ENCODE peak calls at places on chromosomes 2 and 18, in ten cellular contexts. R is WERI-Rb-1, D is PC-3, Y is right atrium auricular region, F is AG04450, B is PC-9, X is mammary epithelial cell, H is brain microvascular endothelial cell, O is IMR-90, V is left ventricle myocardium inferior. P is an unnamed sample. For H3K27me3, the result is how much of the 10 kb centered on the place peaks cover.

GRCh38 chr2:128640166-128640846 is 321.6 kb upstream of the HS6ST1 start:
- DNase-seq in R (no peak), F (no peak), O (no peak), Y (peak), H (no peak), V (no peak), B (no peak), D (no peak), X (no peak), P (no peak)

GRCh38 chr2:206275274-206276160 is 1.1 kb downstream of the ZDBF2 start:
- DNase-seq in X (peak), V (no peak), H (peak), R (no peak), D (peak), Y (no peak), O (peak), B (no peak), F (no peak), P (no peak)

GRCh38 chr2:25566094-25566493 is 107.3 kb downstream of the DTNB start:
- DNase-seq in Y (no peak), V (no peak), H (no peak), R (no peak), D (no peak), X (no peak), F (no peak), B (no peak), O (no peak), P (no peak)

GRCh38 chr18:35619468-35619867 is 37.9 kb downstream of the GALNT1 start:
- DNase-seq in H (no peak), O (no peak), X (no peak), V (no peak), B (no peak), R (no peak), F (no peak), Y (no peak), D (no peak), P (no peak)

GRCh38 chr2:97718051-97718882 is 4.9 kb downstream of the ZAP70 start:
- DNase-seq in F (no peak), B (no peak), H (no peak), D (no peak), V (peak), O (no peak), Y (no peak), X (no peak), R (no peak), P (no peak)

GRCh38 chr18:79545255-79545654 is 134.3 kb upstream of the CTDP1 start:
- DNase-seq in B (no peak), F (no peak), V (no peak), R (no peak), H (no peak), O (no peak), X (no peak), D (no peak), Y (no peak), P (no peak)

GRCh38 chr2:222959358-222959757 is 92.6 kb upstream of the KCNE4 start:
- DNase-seq in X (peak), V (no peak), F (peak), B (peak), Y (no peak), H (peak), D (peak), R (no peak), O (peak), P (peak)

GRCh38 chr2:70991142-70991541 is 3.5 kb downstream of the TEX261 start:
- DNase-seq in D (no peak), Y (peak), V (no peak), F (no peak), X (no peak), R (no peak), O (no peak), B (no peak), H (no peak), P (no peak)

GRCh38 chr2:240596491-240596931 is 10.0 kb downstream of the CAPN10 start:
- DNase-seq in V (peak), B (no peak), H (no peak), R (peak), F (no peak), Y (no peak), O (no peak), X (no peak), D (no peak), P (no peak)

GRCh38 chr2:150127271-150127990 is 360.0 kb downstream of the RND3 start:
- DNase-seq in V (no peak), X (no peak), H (no peak), R (no peak), O (no peak), F (no peak), B (no peak), Y (no peak), D (no peak), P (no peak)

GRCh38 chr2:118224144-118224887 is 136.0 kb downstream of the INSIG2 start:
- DNase-seq in O (no peak), H (no peak), X (no peak), F (no peak), D (no peak), B (no peak), Y (no peak), V (peak), R (no peak), P (no peak)
- H3K27me3 ChIP-seq in O (under half), H (under half), X (under half), F (under half), D (under half), B (under half), Y (under half), V (half or more), R (half or more), P (under half)

GRCh38 chr18:68391801-68392200 is 323.1 kb downstream of the TMX3 start:
- DNase-seq in D (no peak), F (no peak), O (peak), Y (no peak), X (no peak), R (no peak), H (no peak), B (no peak), V (no peak), P (no peak)
- H3K4me3 ChIP-seq in D (no peak), F (no peak), O (no peak), Y (no peak), X (no peak), R (no peak), H (no peak), B (no peak), V (no peak), P (no peak)

DNA sequence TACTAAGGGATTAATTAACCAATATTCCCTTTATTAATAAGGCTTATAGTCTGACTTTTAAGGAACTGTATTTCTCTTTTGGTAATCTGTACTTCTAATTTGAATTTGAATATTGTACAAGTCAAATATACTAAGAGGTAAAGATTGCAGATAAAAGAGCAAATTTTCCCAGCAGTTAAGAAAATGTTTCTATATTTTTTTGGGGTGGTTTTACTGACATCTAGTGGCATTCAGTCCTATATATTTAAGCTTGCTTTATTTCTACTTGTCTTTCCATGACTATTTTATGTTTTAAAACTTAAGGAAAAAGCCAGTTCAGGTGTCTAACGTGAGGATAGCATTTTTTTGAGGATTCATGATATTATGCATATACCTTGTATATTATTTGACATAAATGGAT is 41.6 kb downstream of the TDRD15 start:
- DNase-seq in B (no peak), H (no peak), D (peak), O (peak), Y (no peak), X (no peak), F (no peak), R (no peak), V (no peak), P (no peak)
- TF ChIP-seq CTCF in B (peak), H (no peak), D (peak), O (peak), Y (no peak), X (peak), F (peak), R (no peak), V (no peak), P (peak)

GRCh38 chr2:236180831-236181453 is 12.8 kb upstream of the GBX2 start:
- DNase-seq in H (peak), V (no peak), R (peak), B (peak), X (no peak), F (peak), O (peak), Y (no peak), D (peak), P (no peak)
- H3K27me3 ChIP-seq in H (under half), V (half or more), R (under half), B (under half), X (under half), F (under half), O (under half), Y (under half), D (under half), P (under half)

GRCh38 chr2:138504092-138504491 is 2.5 kb downstream of the SPOPL start:
- DNase-seq in V (no peak), X (no peak), H (no peak), B (no peak), F (no peak), Y (no peak), O (no peak), R (no peak), D (no peak), P (no peak)
- H3K4me3 ChIP-seq in V (peak), X (peak), H (no peak), B (peak), F (no peak), Y (peak), O (no peak), R (no peak), D (peak), P (no peak)

GRCh38 chr2:139550873-139551272 is 770.7 kb upstream of the NXPH2 start:
- DNase-seq in V (no peak), B (no peak), O (no peak), D (no peak), Y (no peak), R (no peak), H (no peak), F (no peak), X (no peak), P (no peak)

GRCh38 chr2:139556789-139557188 is 776.6 kb upstream of the NXPH2 start:
- DNase-seq in F (no peak), V (no peak), O (no peak), X (no peak), Y (no peak), R (no peak), B (no peak), H (no peak), D (no peak), P (no peak)
- TF ChIP-seq CTCF in F (no peak), V (no peak), O (no peak), X (no peak), Y (no peak), R (no peak), B (no peak), H (no peak), D (no peak), P (no peak)

GRCh38 chr2:118224888-118225264 is 136.6 kb downstream of the INSIG2 start:
- DNase-seq in B (no peak), Y (no peak), V (no peak), H (no peak), F (no peak), X (no peak), O (no peak), R (no peak), D (no peak), P (no peak)
- H3K27me3 ChIP-seq in B (under half), Y (under half), V (half or more), H (under half), F (under half), X (under half), O (under half), R (half or more), D (under half), P (under half)

DNA sequence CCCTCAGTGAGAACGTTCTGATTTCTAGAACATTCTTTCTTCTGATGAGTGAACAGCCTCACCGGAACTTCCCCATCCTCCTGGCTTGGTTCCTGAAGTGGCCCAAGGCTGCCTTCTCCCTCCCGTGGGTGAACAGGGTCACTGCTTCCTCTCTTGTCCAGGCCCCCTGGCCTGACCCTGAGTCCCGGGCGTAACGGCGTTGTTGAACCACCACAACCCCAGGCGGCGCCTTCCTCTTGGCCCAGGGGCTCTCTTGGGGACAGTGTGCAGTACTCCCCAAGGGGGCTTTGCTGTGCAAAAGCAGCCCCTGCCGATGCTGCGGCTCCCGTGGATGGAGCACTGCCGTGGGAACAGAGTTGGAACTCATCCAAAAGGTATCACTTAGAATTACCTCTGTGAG is 147.2 kb downstream of the TSN start:
- DNase-seq in R (no peak), O (no peak), D (no peak), V (no peak), F (no peak), Y (no peak), H (no peak), B (no peak), X (no peak), P (no peak)
- H3K4me3 ChIP-seq in R (no peak), O (no peak), D (no peak), V (peak), F (no peak), Y (peak), H (peak), B (no peak), X (no peak), P (no peak)

GRCh38 chr2:166361351-166362153 is 14.2 kb downstream of the SCN9A start:
- DNase-seq in X (no peak), O (peak), R (peak), H (peak), D (peak), V (no peak), B (no peak), F (no peak), Y (no peak), P (no peak)
- TF ChIP-seq CTCF in X (peak), O (peak), R (peak), H (peak), D (peak), V (peak), B (peak), F (peak), Y (peak), P (peak)

DNA sequence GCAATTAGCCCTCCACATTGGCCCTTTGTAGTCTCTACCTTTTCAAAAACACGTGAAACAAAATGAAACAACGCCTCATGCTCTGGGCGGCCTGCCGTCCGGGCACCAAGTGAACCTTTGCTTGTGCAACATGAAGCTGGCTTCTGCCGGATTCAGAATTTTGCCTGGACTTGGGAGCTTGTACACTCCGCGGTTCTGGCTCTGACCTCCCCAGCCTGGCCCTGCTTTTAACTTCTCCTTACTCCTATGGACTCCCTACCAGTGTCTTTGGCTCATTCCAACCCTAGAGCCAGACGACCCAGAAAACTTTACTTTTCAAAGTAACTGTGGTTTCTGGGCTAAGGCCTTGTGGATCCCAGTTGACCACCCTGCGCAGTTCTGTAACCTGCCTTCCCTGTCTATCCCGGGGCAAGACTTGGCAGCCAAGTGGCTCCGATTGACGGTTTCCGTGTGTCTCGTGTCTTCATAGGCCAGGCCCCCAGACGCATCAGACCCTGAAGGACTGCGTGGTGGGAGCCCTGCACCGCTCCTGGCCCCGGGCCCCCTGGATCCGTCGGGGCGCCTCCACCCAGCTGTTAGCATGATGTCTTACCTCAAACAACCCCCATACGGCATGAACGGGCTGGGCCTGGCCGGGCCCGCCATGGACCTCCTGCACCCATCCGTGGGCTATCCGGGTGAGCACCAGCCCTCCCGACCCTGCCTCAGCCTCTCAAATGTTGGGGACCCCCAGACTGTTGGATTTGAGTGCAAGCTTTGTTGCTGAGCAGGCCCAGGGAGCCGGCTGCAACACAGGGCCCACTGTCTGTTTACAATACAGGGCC is 2.0 kb downstream of the OTX1 start:
- DNase-seq in R (no peak), F (no peak), V (no peak), Y (no peak), O (no peak), B (no peak), H (no peak), D (no peak), X (no peak), P (no peak)
- H3K27me3 ChIP-seq in R (half or more), F (half or more), V (half or more), Y (half or more), O (half or more), B (under half), H (half or more), D (under half), X (under half), P (half or more)

P was measured in kidney epithelial cell.